ENCODE peak calls at places on chromosomes 6 and 20, in five cellular contexts. V is psoas muscle; L is activated CD4-positive, alpha-beta T cell treated with anti-CD3 and anti-CD28 coated beads, Interleukin-2, amount 50 U/mL, for 48 hours; O is stimulated activated CD4-positive, alpha-beta T cell treated with anti-CD3 and anti-CD28 coated beads, TNF-alpha, amount 100 ng/mL, for 1 hour; U is ELR. N is an unnamed sample.

GRCh38 chr6:108127826-108128225 is 38.0 kb upstream of the NR2E1 start:
- DNase-seq in V (no peak), L (no peak), O (no peak), U (peak; percentile 52), N (no peak)

GRCh38 chr6:17093692-17094091 is 8.2 kb upstream of the STMND1 start:
- DNase-seq in V (no peak), L (no peak), O (no peak), U (peak; percentile 51), N (peak; percentile 46)

GRCh38 chr20:10672579-10673127 is 1.1 kb downstream of the JAG1 start:
- DNase-seq in V (peak; percentile 63), L (peak; percentile 54), O (no peak), U (peak; percentile 73), N (peak; percentile 28)

GRCh38 chr20:57882451-57883161 is 172.8 kb upstream of the PMEPA1 start:
- DNase-seq in V (no peak), L (no peak), O (no peak), U (peak; percentile 26), N (no peak)

GRCh38 chr6:26295691-26296555 is 69.1 kb upstream of the BTN3A2 start:
- DNase-seq in V (no peak), L (no peak), O (no peak), U (peak; percentile 96), N (no peak)

GRCh38 chr6:16421462-16421960 is 183.1 kb downstream of the GMPR start:
- DNase-seq in V (no peak), L (no peak), O (no peak), U (no peak), N (no peak)

GRCh38 chr6:134235937-134236751 is 81.8 kb downstream of the SGK1 start:
- DNase-seq in V (no peak), L (no peak), O (no peak), U (peak; percentile 84), N (no peak)

GRCh38 chr6:118542184-118542952 is 5.7 kb upstream of the PLN start:
- DNase-seq in V (no peak), L (no peak), O (no peak), U (peak; percentile 71), N (no peak)

GRCh38 chr6:82739266-82739665 is 326.4 kb downstream of the UBE3D start:
- DNase-seq in V (no peak), L (no peak), O (no peak), U (no peak), N (no peak)

GRCh38 chr6:154928325-154928922 is 66.7 kb upstream of the TIAM2 start:
- DNase-seq in V (no peak), L (peak; percentile 72), O (peak; percentile 37), U (peak; percentile 78), N (peak; percentile 71)

GRCh38 chr6:41780623-41781301 is at the start of gene PRICKLE4:
- DNase-seq in V (peak; percentile 47), L (no peak), O (no peak), U (peak; percentile 40), N (no peak)

N was measured in SK-N-DZ.